ENCODE peak calls at places on chromosomes 16 and 17, in four cellular contexts. J, G, C and T are unnamed samples.

GRCh38 chr16:65343556-65343955 is 221.7 kb upstream of the CDH11 start:
- DNase-seq in G (no peak), C (no peak), J (no peak), T (no peak)

GRCh38 chr17:67434061-67434525 is 57.0 kb downstream of the PITPNC1 start:
- DNase-seq in J (no peak), G (no peak), C (no peak), T (no peak)

GRCh38 chr16:79764415-79765149 is 164.0 kb upstream of the MAF start:
- DNase-seq in C (no peak), G (no peak), J (no peak), T (no peak)

GRCh38 chr17:17146791-17147406 is 59.2 kb downstream of the PLD6 start:
- DNase-seq in C (peak), G (no peak), J (no peak), T (no peak)

GRCh38 chr16:11386054-11386680 is 40.9 kb downstream of the RMI2 start:
- DNase-seq in C (no peak), G (peak), J (no peak), T (no peak)

GRCh38 chr17:44556114-44556853 is 1.0 kb upstream of the FZD2 start:
- DNase-seq in C (peak), G (peak), J (peak), T (peak)

GRCh38 chr17:63487014-63487339 is 10.1 kb downstream of the ACE start:
- DNase-seq in G (no peak), C (no peak), J (no peak), T (no peak)

GRCh38 chr17:31858647-31859486 is at the start of gene COPRS:
- DNase-seq in C (peak), G (peak), J (peak), T (peak)

GRCh38 chr16:23952128-23953041 is 116.6 kb downstream of the PRKCB start:
- DNase-seq in G (no peak), C (no peak), J (no peak), T (no peak)

GRCh38 chr16:67676516-67676915 is 9.9 kb downstream of the C16orf86 start:
- DNase-seq in J (no peak), C (no peak), G (no peak), T (no peak)

GRCh38 chr16:53052519-53053501 is at the start of gene CHD9NB:
- DNase-seq in J (peak), G (peak), C (peak), T (no peak)

GRCh38 chr17:1234455-1234854 is 35.8 kb upstream of the BHLHA9 start:
- DNase-seq in J (no peak), C (no peak), G (no peak), T (no peak)

GRCh38 chr16:74297296-74297665 is 667 bp downstream of the PSMD7 start:
- DNase-seq in C (peak), G (peak), J (no peak), T (no peak)

GRCh38 chr16:81251871-81252270 is 13.4 kb downstream of the BCO1 start:
- DNase-seq in C (no peak), G (no peak), J (no peak), T (no peak)

GRCh38 chr17:57092171-57092570 is 7.1 kb downstream of the AKAP1 start:
- DNase-seq in G (peak), J (peak), C (no peak), T (no peak)

GRCh38 chr16:50666658-50667496 is 14.2 kb downstream of the SNX20 start:
- DNase-seq in J (no peak), C (no peak), G (peak), T (no peak)

GRCh38 chr17:58172369-58173071 is 5.7 kb downstream of the OR4D2 start:
- DNase-seq in G (peak), J (no peak), C (peak), T (no peak)

GRCh38 chr17:45430006-45430737 is 2.5 kb downstream of the ARHGAP27 start:
- DNase-seq in G (no peak), J (no peak), C (no peak), T (no peak)

GRCh38 chr17:6187836-6188235 is 117.7 kb downstream of the WSCD1 start:
- DNase-seq in J (no peak), C (no peak), G (no peak), T (no peak)

GRCh38 chr17:5819396-5819795 is 235.1 kb upstream of the NLRP1 start:
- DNase-seq in J (no peak), G (no peak), C (no peak), T (no peak)

GRCh38 chr16:10949424-10949970 is 5.1 kb downstream of the CLEC16A start:
- DNase-seq in J (no peak), G (peak), C (no peak), T (no peak)

GRCh38 chr16:81263470-81264200 is 25.1 kb downstream of the BCO1 start:
- DNase-seq in J (peak), C (no peak), G (no peak), T (no peak)

GRCh38 chr16:85704011-85704410 is 15.3 kb upstream of the GINS2 start:
- DNase-seq in J (no peak), G (no peak), C (no peak), T (no peak)
- TF ChIP-seq CTCF in J (no peak), G (no peak), C (no peak), T (no peak)

GRCh38 chr17:77644181-77644972 is 314.1 kb upstream of the TNRC6C start:
- DNase-seq in G (no peak), C (no peak), J (no peak), T (no peak)

GRCh38 chr17:77641718-77642117 is 316.8 kb upstream of the TNRC6C start:
- DNase-seq in C (no peak), G (no peak), J (no peak), T (no peak)

GRCh38 chr17:77645441-77646430 is 312.8 kb upstream of the TNRC6C start:
- DNase-seq in J (no peak), G (no peak), C (no peak), T (no peak)

GRCh38 chr17:77647531-77647930 is 311.0 kb upstream of the TNRC6C start:
- DNase-seq in J (peak), C (no peak), G (no peak), T (no peak)

DNA sequence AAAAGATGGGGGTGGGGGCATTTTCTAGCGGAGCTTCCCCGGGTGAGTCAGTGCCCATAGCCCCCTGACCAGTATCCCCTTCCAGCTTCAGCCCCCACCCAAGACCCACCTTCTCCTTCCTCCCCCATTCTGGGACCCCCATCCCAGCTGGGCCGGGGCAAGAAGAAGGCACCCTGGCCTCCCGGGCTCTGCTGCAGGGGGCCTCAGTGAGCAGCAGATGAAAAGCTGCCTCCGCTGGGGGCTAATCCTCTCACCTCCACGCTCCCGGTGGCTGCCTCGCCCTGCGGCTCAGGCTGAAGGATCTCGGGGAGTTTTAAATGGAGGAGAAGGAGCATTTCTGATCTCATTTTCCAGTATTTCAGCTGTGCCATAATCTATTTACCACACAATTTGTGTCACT is 313.5 kb upstream of the TNRC6C start:
- DNase-seq in C (no peak), J (no peak), G (no peak), T (peak)
- TF ChIP-seq CTCF in C (no peak), J (no peak), G (no peak), T (peak)

GRCh38 chr16:1678500-1679098 is 520 bp downstream of the JPT2 start:
- DNase-seq in J (no peak), G (no peak), C (peak), T (no peak)
- TF ChIP-seq CTCF in J (no peak), G (no peak), C (no peak), T (no peak)

GRCh38 chr17:7438656-7439460 is 454 bp upstream of the FGF11 start:
- DNase-seq in C (no peak), G (no peak), J (no peak), T (no peak)

GRCh38 chr17:7437369-7437863 is 1.9 kb upstream of the FGF11 start:
- DNase-seq in C (no peak), J (no peak), G (no peak), T (no peak)

GRCh38 chr17:7436556-7437368 is 1.5 kb downstream of the TMEM102 start:
- DNase-seq in J (peak), G (peak), C (peak), T (peak)

GRCh38 chr17:7438050-7438614 is 1.2 kb upstream of the FGF11 start:
- DNase-seq in G (peak), C (no peak), J (no peak), T (no peak)

DNA sequence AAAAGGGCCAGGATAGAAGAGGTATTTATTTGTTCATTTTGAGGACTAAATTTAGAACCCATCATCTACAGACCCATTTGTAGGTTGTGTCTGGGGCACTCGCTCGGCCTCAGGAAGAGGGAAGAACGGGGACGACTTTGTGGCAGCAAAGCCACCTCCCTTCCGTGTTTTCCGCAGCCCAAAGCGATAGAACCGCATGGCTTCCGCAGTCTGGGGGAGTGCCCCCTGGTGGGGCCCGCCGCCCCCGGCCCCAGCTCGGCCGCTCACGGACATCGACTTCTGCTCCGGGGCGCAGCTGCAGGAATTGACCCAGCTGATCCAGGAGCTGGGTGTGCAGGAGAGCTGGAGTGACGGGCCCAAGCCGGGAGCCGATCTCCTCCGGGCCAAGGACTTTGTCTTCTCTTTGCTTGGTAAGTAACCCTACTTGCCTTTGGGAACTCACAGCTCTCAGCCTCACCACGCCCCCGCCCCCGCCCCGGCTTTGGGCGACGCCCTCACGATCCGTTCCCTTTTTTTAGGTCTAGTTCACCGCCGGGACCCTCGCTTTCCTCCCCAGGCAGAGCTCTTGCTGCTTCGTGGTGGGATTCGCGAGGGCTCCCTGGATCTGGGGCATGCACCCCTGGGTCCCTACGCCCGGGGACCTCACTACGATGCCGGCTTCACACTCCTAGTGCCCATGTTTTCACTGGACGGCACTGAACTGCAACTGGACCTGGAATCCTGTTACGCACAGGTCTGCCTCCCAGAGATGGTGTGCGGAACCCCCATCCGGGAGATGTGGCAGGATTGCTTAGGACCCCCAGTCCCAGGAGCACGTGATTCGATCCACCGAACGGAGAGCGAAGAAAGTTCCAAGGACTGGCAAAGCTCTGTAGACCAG is 681 bp downstream of the TMEM102 start:
- DNase-seq in G (peak), J (no peak), C (peak), T (no peak)
- TF ChIP-seq CTCF in G (no peak), J (no peak), C (no peak), T (no peak)

DNA sequence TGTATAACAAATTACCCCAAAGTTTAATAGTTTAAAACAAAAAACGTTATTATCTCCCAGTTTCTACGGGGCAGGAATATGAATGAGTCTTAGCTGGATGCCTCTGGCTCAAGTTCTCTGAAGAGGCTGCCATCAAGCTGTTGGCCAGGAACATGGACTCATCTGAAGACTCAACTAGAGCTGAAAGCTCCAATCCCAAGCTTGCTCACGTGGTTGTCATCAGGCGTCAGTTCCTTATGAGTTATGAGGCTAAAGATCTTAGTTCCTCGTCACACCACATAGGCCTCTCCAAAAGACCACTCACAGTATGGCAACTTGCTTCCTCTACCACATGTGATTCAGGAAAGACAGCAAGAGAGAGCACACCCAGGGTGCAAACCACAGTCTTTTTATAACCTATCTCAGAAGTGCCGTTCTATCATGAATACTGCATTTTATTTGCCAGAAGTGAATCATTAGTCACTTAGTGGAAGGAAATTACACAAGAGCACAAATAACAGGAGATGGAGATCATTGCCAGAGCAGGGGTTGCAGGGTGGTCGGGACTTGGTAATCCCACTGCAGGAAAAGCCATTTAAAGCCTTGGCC is 48.7 kb upstream of the NLK start:
- DNase-seq in C (no peak), J (no peak), G (no peak), T (no peak)
- TF ChIP-seq CTCF in C (no peak), J (no peak), G (no peak), T (no peak)

DNA sequence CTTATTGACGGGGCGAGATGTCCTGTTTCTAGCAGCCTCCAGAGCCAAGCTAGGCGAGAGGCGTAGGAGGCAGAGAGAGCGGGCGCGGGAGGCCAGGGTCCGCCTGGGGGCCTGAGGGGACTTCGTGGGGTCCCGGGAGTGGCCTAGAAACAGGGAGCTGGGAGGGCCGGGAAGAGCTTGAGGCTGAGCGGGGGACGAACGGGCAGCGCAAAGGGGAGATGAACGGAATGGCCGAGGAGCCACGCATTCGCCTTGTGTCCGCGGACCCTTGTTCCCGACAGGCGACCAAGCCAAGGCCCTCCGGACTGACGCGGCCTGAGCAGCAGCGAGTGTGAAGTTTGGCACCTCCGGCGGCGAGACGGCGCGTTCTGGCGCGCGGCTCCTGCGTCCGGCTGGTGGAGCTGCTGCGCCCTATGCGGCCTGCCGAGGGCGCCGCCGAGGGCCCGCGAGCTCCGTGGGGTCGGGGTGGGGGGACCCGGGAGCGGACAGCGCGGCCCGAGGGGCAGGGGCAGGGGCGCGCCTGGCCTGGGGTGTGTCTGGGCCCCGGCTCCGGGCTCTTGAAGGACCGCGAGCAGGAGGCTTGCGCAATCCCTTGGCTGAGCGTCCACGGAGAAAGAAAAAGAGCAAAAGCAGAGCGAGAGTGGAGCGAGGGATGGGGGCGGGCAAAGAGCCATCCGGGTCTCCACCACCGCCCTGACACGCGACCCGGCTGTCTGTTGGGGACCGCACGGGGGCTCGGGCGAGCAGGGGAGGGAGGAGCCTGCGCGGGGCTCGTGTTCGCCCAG is 1.2 kb upstream of the CBX4 start:
- DNase-seq in J (peak), G (peak), C (no peak), T (no peak)
- TF ChIP-seq CTCF in J (no peak), G (peak), C (no peak), T (peak)

GRCh38 chr17:34382586-34383224 is 19.7 kb upstream of the CCL1 start:
- DNase-seq in J (no peak), C (no peak), G (no peak), T (no peak)
- TF ChIP-seq CTCF in J (no peak), C (no peak), G (no peak), T (no peak)

GRCh38 chr16:87930456-87930855 is 5.9 kb downstream of the CA5A start:
- DNase-seq in G (no peak), C (peak), J (no peak), T (no peak)
- TF ChIP-seq CTCF in G (peak), C (peak), J (no peak), T (peak)

GRCh38 chr17:82230627-82231311 is 1.9 kb downstream of the SLC16A3 start:
- DNase-seq in J (peak), G (peak), C (peak), T (no peak)
- TF ChIP-seq CTCF in J (peak), G (peak), C (peak), T (no peak)

GRCh38 chr16:3003582-3004270 is 9.0 kb upstream of the CLDN9 start:
- DNase-seq in G (peak), C (peak), J (peak), T (peak)
- TF ChIP-seq CTCF in G (peak), C (peak), J (peak), T (peak)